ENCODE peak calls at places on chromosomes 16 and 17, in six cellular contexts. Q is activated T-helper 1 cell treated with Interleukin-2 at 50 U/mL for 16 hours, S is fibroblast of the aortic adventitia, T is heart left ventricle, W is GDM1, B is Right ventricle myocardium inferior. I is an unnamed sample.

GRCh38 chr17:55609737-55610201 is 98.5 kb upstream of the SMIM36 start:
- DNase-seq in Q (no peak), S (peak), T (peak), W (no peak), B (no peak), I (no peak)

GRCh38 chr17:43897827-43898226 is 9.5 kb downstream of the MPP2 start:
- DNase-seq in Q (no peak), S (no peak), T (no peak), W (no peak), B (no peak), I (no peak)

GRCh38 chr16:83494459-83494858 is 313.3 kb upstream of the HSBP1 start:
- DNase-seq in Q (no peak), S (no peak), T (no peak), W (no peak), B (no peak), I (no peak)

GRCh38 chr17:66906321-66907278 is 57.9 kb upstream of the CACNG4 start:
- DNase-seq in Q (peak), S (peak), T (peak), W (peak), B (peak), I (peak)

GRCh38 chr17:17605083-17605746 is 13.7 kb upstream of the PEMT start:
- DNase-seq in Q (no peak), S (no peak), T (no peak), W (no peak), B (no peak), I (no peak)

GRCh38 chr16:29649560-29650494 is 13.2 kb upstream of the SPN start:
- DNase-seq in Q (no peak), S (no peak), T (no peak), W (no peak), B (no peak), I (no peak)

GRCh38 chr17:69588316-69588715 is 173.8 kb downstream of the MAP2K6 start:
- DNase-seq in Q (no peak), S (no peak), T (no peak), W (no peak), B (no peak), I (no peak)

GRCh38 chr17:75155191-75155601 is 884 bp upstream of the JPT1 start:
- DNase-seq in Q (no peak), S (no peak), T (no peak), W (no peak), B (no peak), I (no peak)

GRCh38 chr17:66673668-66674276 is 161.1 kb upstream of the CACNG5 start:
- DNase-seq in Q (no peak), S (peak), T (peak), W (no peak), B (no peak), I (peak)

GRCh38 chr17:79114455-79115301 is 40.1 kb downstream of the ENGASE start:
- DNase-seq in Q (no peak), S (peak), T (peak), W (no peak), B (no peak), I (no peak)

I was measured in COLO829.